ENCODE peak calls at places on chromosomes 1 and 21, in eight cellular contexts. N, M, C, D, H, R, Q and F are unnamed samples.

GRCh38 chr21:42570362-42570761 is 56.7 kb downstream of the SLC37A1 start:
- DNase-seq in N (no peak), M (no peak), C (no peak), D (no peak), H (no peak), R (no peak), Q (no peak), F (no peak)

GRCh38 chr1:99580451-99580850 is 65.5 kb upstream of the PALMD start:
- DNase-seq in N (no peak), M (no peak), C (no peak), D (peak), H (no peak), R (no peak), Q (no peak), F (no peak)

GRCh38 chr1:224666078-224666477 is 50.0 kb downstream of the CNIH3 start:
- DNase-seq in N (no peak), M (no peak), C (no peak), D (no peak), H (no peak), R (no peak), Q (no peak), F (no peak)

GRCh38 chr1:19735419-19736127 is 64.1 kb downstream of the TMCO4 start:
- DNase-seq in N (no peak), M (no peak), C (no peak), D (peak), H (no peak), R (no peak), Q (peak), F (peak)

GRCh38 chr1:3663999-3664699 is 11.8 kb downstream of the TP73 start:
- DNase-seq in N (no peak), M (no peak), C (no peak), D (no peak), H (no peak), R (no peak), Q (no peak), F (no peak)

GRCh38 chr1:2311184-2312032 is 79.9 kb downstream of the MORN1 start:
- DNase-seq in N (peak), M (no peak), C (no peak), D (peak), H (peak), R (no peak), Q (no peak), F (peak)

GRCh38 chr1:53408013-53408754 is 51.0 kb upstream of the DMRTB1 start:
- DNase-seq in N (no peak), M (no peak), C (no peak), D (peak), H (no peak), R (no peak), Q (no peak), F (peak)

GRCh38 chr1:219847215-219847855 is 81.0 kb downstream of the SLC30A10 start:
- DNase-seq in N (no peak), M (no peak), C (no peak), D (no peak), H (no peak), R (no peak), Q (no peak), F (no peak)